ENCODE peak calls at places on chromosomes 13 and 19, in seven cellular contexts. S is activated naive CD8-positive, alpha-beta T cell treated with anti-CD3 and anti-CD28 coated beads, Interleukin-2, amount 50 U/mL, for 24 hours; X is GM12865; P is uterus; A is T-cell; Y is activated naive CD4-positive, alpha-beta T cell treated with anti-CD3 and anti-CD28 coated beads for 36 hours; M is NCI-H774. B is an unnamed sample.

GRCh38 chr19:13195678-13196077 is 45.5 kb downstream of the IER2 start:
- DNase-seq in S (peak), P (no peak), M (no peak), X (peak), Y (peak), A (peak), B (peak)

GRCh38 chr19:50311723-50312635 is 17.2 kb downstream of the KCNC3 start:
- DNase-seq in X (no peak), Y (no peak), P (no peak), M (peak), S (no peak), A (no peak), B (no peak)

GRCh38 chr13:73079359-73079758 is 20.6 kb downstream of the KLF5 start:
- DNase-seq in P (no peak), Y (no peak), X (no peak), A (no peak), M (no peak), S (no peak), B (no peak)

GRCh38 chr19:41415154-41415571 is 12.0 kb downstream of the B3GNT8 start:
- DNase-seq in P (no peak), X (no peak), Y (no peak), M (peak), A (no peak), S (no peak), B (no peak)

GRCh38 chr13:97308735-97309429 is 86.7 kb downstream of the MBNL2 start:
- DNase-seq in P (no peak), A (no peak), Y (no peak), X (no peak), S (no peak), M (no peak), B (no peak)

GRCh38 chr19:5157186-5157585 is 183.4 kb downstream of the PTPRS start:
- DNase-seq in S (no peak), X (no peak), Y (no peak), P (no peak), A (no peak), M (no peak), B (no peak)

GRCh38 chr13:108227651-108228272 is 9.6 kb downstream of the ABHD13 start:
- DNase-seq in P (no peak), X (peak), Y (peak), A (no peak), M (peak), S (peak), B (peak)

GRCh38 chr19:45195764-45196163 is 17.2 kb downstream of the BLOC1S3 start:
- DNase-seq in S (no peak), Y (no peak), M (no peak), X (no peak), A (no peak), P (no peak), B (no peak)

GRCh38 chr19:50264483-50265186 is 61.2 kb downstream of the MYH14 start:
- DNase-seq in A (no peak), S (no peak), X (no peak), M (no peak), P (no peak), Y (peak), B (no peak)

GRCh38 chr13:103356226-103356864 is 290.1 kb upstream of the SLC10A2 start:
- DNase-seq in A (no peak), P (no peak), S (no peak), Y (no peak), X (no peak), M (no peak), B (no peak)

GRCh38 chr13:48158290-48158689 is 63.4 kb upstream of the MED4 start:
- DNase-seq in X (peak), S (no peak), A (no peak), P (no peak), M (no peak), Y (no peak), B (no peak)

GRCh38 chr13:50236898-50237318 is 221.7 kb downstream of the KCNRG start:
- DNase-seq in Y (peak), X (peak), M (no peak), S (peak), A (no peak), P (no peak), B (peak)

GRCh38 chr19:44258139-44258538 is 1.5 kb upstream of the ZNF233 start:
- DNase-seq in Y (no peak), M (no peak), A (no peak), S (no peak), P (no peak), X (no peak), B (no peak)

GRCh38 chr13:79995334-79995733 is 345.6 kb downstream of the SPRY2 start:
- DNase-seq in A (no peak), Y (no peak), S (no peak), M (no peak), X (no peak), P (no peak), B (no peak)

B was measured in CD4-positive, alpha-beta memory T cell.